ENCODE peak calls at places on chromosomes 16 and 17, in nine cellular contexts. One of them, this sample, is unnamed.

GRCh38 chr17:79427621-79428539 is 183.0 kb downstream of the RBFOX3 start:
- DNase-seq in tibial artery: no peak
- DNase-seq in breast epithelium: no peak
- DNase-seq in cardiac muscle cell: no peak
- DNase-seq in mucosa of descending colon: no peak
- DNase-seq in mesendoderm: no peak
- DNase-seq in stomach: no peak
- DNase-seq in adrenal gland: no peak
- DNase-seq in endothelial cell of umbilical vein: no peak
- DNase-seq in this sample: no peak

GRCh38 chr17:61412860-61413653 is 13.4 kb downstream of the TBX2 start:
- DNase-seq in stomach: no peak
- DNase-seq in breast epithelium: peak; percentile 18
- DNase-seq in mucosa of descending colon: no peak
- DNase-seq in mesendoderm: peak; percentile 57
- DNase-seq in cardiac muscle cell: no peak
- DNase-seq in adrenal gland: no peak
- DNase-seq in endothelial cell of umbilical vein: no peak
- DNase-seq in tibial artery: peak; percentile 20
- DNase-seq in this sample: peak; percentile 52

GRCh38 chr16:25155553-25156460 is 44.3 kb downstream of the LCMT1 start:
- DNase-seq in adrenal gland: peak; percentile 81
- DNase-seq in mesendoderm: no peak
- DNase-seq in breast epithelium: no peak
- DNase-seq in cardiac muscle cell: peak; percentile 46
- DNase-seq in stomach: no peak
- DNase-seq in mucosa of descending colon: no peak
- DNase-seq in endothelial cell of umbilical vein: peak; percentile 29
- DNase-seq in tibial artery: no peak
- DNase-seq in this sample: no peak

GRCh38 chr16:81558077-81558443 is 113.5 kb downstream of the CMIP start:
- DNase-seq in cardiac muscle cell: no peak
- DNase-seq in adrenal gland: no peak
- DNase-seq in stomach: no peak
- DNase-seq in mesendoderm: no peak
- DNase-seq in endothelial cell of umbilical vein: no peak
- DNase-seq in breast epithelium: no peak
- DNase-seq in mucosa of descending colon: no peak
- DNase-seq in tibial artery: no peak
- DNase-seq in this sample: no peak

GRCh38 chr17:75632863-75633483 is at the start of gene SMIM5:
- DNase-seq in breast epithelium: peak; percentile 77
- DNase-seq in cardiac muscle cell: peak; percentile 91
- DNase-seq in mucosa of descending colon: peak; percentile 87
- DNase-seq in adrenal gland: peak; percentile 91
- DNase-seq in stomach: peak; percentile 89
- DNase-seq in endothelial cell of umbilical vein: peak; percentile 71
- DNase-seq in tibial artery: peak; percentile 93
- DNase-seq in mesendoderm: peak; percentile 87
- DNase-seq in this sample: peak; percentile 93

GRCh38 chr16:53404959-53405358 is 29.3 kb upstream of the RBL2 start:
- DNase-seq in mucosa of descending colon: no peak
- DNase-seq in tibial artery: no peak
- DNase-seq in stomach: no peak
- DNase-seq in cardiac muscle cell: no peak
- DNase-seq in breast epithelium: no peak
- DNase-seq in endothelial cell of umbilical vein: no peak
- DNase-seq in adrenal gland: no peak
- DNase-seq in mesendoderm: no peak
- DNase-seq in this sample: peak; percentile 44

GRCh38 chr17:50953831-50954601 is 87.9 kb upstream of the TOB1 start:
- DNase-seq in tibial artery: no peak
- DNase-seq in breast epithelium: peak; percentile 86
- DNase-seq in cardiac muscle cell: peak; percentile 70
- DNase-seq in stomach: no peak
- DNase-seq in endothelial cell of umbilical vein: peak; percentile 65
- DNase-seq in mesendoderm: peak; percentile 69
- DNase-seq in adrenal gland: peak; percentile 85
- DNase-seq in mucosa of descending colon: peak; percentile 72
- DNase-seq in this sample: peak; percentile 36

GRCh38 chr17:45410144-45411091 is 22.3 kb downstream of the ARHGAP27 start:
- DNase-seq in endothelial cell of umbilical vein: no peak
- DNase-seq in stomach: no peak
- DNase-seq in cardiac muscle cell: no peak
- DNase-seq in breast epithelium: no peak
- DNase-seq in mucosa of descending colon: peak; percentile 80
- DNase-seq in mesendoderm: no peak
- DNase-seq in tibial artery: peak; percentile 53
- DNase-seq in adrenal gland: peak; percentile 49
- DNase-seq in this sample: no peak

GRCh38 chr17:28180449-28180848 is 138.0 kb downstream of the NLK start:
- DNase-seq in cardiac muscle cell: peak; percentile 49
- DNase-seq in endothelial cell of umbilical vein: no peak
- DNase-seq in adrenal gland: no peak
- DNase-seq in tibial artery: no peak
- DNase-seq in breast epithelium: no peak
- DNase-seq in mesendoderm: no peak
- DNase-seq in mucosa of descending colon: no peak
- DNase-seq in stomach: no peak
- DNase-seq in this sample: peak; percentile 58

GRCh38 chr16:87369796-87370719 is 13.5 kb downstream of the FBXO31 start:
- DNase-seq in stomach: no peak
- DNase-seq in mucosa of descending colon: peak; percentile 48
- DNase-seq in adrenal gland: no peak
- DNase-seq in mesendoderm: no peak
- DNase-seq in endothelial cell of umbilical vein: no peak
- DNase-seq in tibial artery: no peak
- DNase-seq in cardiac muscle cell: no peak
- DNase-seq in breast epithelium: no peak
- DNase-seq in this sample: no peak

GRCh38 chr16:47925811-47926460 is 229.9 kb downstream of the ABCC12 start:
- DNase-seq in cardiac muscle cell: no peak
- DNase-seq in mesendoderm: no peak
- DNase-seq in adrenal gland: no peak
- DNase-seq in tibial artery: no peak
- DNase-seq in mucosa of descending colon: no peak
- DNase-seq in endothelial cell of umbilical vein: no peak
- DNase-seq in stomach: no peak
- DNase-seq in breast epithelium: no peak
- DNase-seq in this sample: no peak

GRCh38 chr17:31489295-31490018 is 98.0 kb downstream of the RAB11FIP4 start:
- DNase-seq in mucosa of descending colon: peak; percentile 91
- DNase-seq in stomach: peak; percentile 92
- DNase-seq in adrenal gland: no peak
- DNase-seq in endothelial cell of umbilical vein: no peak
- DNase-seq in cardiac muscle cell: no peak
- DNase-seq in breast epithelium: no peak
- DNase-seq in mesendoderm: peak; percentile 93
- DNase-seq in tibial artery: no peak
- DNase-seq in this sample: no peak

GRCh38 chr17:31492206-31492605 is 100.7 kb downstream of the RAB11FIP4 start:
- DNase-seq in adrenal gland: no peak
- DNase-seq in mesendoderm: no peak
- DNase-seq in stomach: no peak
- DNase-seq in mucosa of descending colon: no peak
- DNase-seq in tibial artery: no peak
- DNase-seq in breast epithelium: no peak
- DNase-seq in cardiac muscle cell: no peak
- DNase-seq in endothelial cell of umbilical vein: no peak
- DNase-seq in this sample: no peak

GRCh38 chr17:31490019-31490383 is 98.5 kb downstream of the RAB11FIP4 start:
- DNase-seq in breast epithelium: no peak
- DNase-seq in cardiac muscle cell: no peak
- DNase-seq in endothelial cell of umbilical vein: no peak
- DNase-seq in adrenal gland: no peak
- DNase-seq in mesendoderm: no peak
- DNase-seq in stomach: no peak
- DNase-seq in mucosa of descending colon: no peak
- DNase-seq in tibial artery: no peak
- DNase-seq in this sample: no peak

GRCh38 chr17:31491794-31492171 is 100.3 kb downstream of the RAB11FIP4 start:
- DNase-seq in adrenal gland: no peak
- DNase-seq in stomach: no peak
- DNase-seq in breast epithelium: no peak
- DNase-seq in mucosa of descending colon: peak; percentile 70
- DNase-seq in tibial artery: no peak
- DNase-seq in endothelial cell of umbilical vein: no peak
- DNase-seq in cardiac muscle cell: no peak
- DNase-seq in mesendoderm: no peak
- DNase-seq in this sample: no peak

DNA sequence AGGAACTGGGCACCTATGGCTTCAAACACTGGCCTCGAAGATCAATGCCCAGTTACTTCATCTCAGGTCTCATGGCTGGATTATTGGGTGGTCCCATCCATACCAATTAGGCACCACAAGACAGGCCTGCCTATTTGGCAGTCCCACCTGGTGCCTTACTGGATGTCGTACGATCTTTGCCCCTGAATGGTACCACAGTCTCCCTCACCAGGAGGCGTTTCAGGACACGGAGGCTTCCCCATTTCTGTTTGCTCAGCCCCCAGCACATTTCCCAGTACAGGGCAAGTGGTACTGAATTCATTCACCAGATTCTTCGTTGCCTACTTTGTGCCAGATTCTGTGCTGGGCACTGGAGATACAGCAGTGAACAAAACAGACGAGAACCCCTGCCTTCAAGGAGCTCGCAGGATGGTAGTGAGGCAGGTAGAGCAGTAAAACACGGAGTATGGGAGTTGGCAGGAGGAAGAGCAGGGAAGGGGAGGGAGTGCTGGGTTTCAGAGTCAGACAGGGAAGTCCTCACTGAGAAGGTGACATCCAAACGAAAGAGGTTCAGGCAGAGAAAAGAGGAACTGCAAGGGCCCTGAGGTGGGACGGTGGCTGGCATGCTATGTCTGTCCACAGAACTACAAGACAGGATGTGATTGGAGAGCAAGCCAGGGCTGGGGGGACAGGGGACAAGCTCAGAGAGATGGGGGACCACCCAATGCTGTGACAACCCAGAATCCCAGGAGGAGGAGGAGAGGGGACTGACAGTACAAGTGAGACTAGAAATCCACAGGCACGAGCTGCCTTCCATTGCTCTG is 99.7 kb downstream of the RAB11FIP4 start:
- DNase-seq in tibial artery: no peak
- DNase-seq in mucosa of descending colon: peak; percentile 72
- DNase-seq in cardiac muscle cell: no peak
- DNase-seq in adrenal gland: no peak
- DNase-seq in stomach: no peak
- DNase-seq in breast epithelium: no peak
- DNase-seq in mesendoderm: no peak
- DNase-seq in endothelial cell of umbilical vein: no peak
- DNase-seq in this sample: no peak
- H3K4me1 ChIP-seq in tibial artery: peaks cover 17% of the 10 kb centered on the region
- H3K4me1 ChIP-seq in mucosa of descending colon: peaks cover 63% of the 10 kb centered on the region
- H3K4me1 ChIP-seq in cardiac muscle cell: peaks cover 14% of the 10 kb centered on the region
- H3K4me1 ChIP-seq in adrenal gland: peaks cover 12% of the 10 kb centered on the region
- H3K4me1 ChIP-seq in stomach: peaks cover 94% of the 10 kb centered on the region
- H3K4me1 ChIP-seq in breast epithelium: no peaks in the 10 kb centered on the region
- H3K4me1 ChIP-seq in mesendoderm: peaks cover 15% of the 10 kb centered on the region
- H3K4me1 ChIP-seq in endothelial cell of umbilical vein: no peaks in the 10 kb centered on the region
- H3K4me1 ChIP-seq in this sample: no peaks in the 10 kb centered on the region

DNA sequence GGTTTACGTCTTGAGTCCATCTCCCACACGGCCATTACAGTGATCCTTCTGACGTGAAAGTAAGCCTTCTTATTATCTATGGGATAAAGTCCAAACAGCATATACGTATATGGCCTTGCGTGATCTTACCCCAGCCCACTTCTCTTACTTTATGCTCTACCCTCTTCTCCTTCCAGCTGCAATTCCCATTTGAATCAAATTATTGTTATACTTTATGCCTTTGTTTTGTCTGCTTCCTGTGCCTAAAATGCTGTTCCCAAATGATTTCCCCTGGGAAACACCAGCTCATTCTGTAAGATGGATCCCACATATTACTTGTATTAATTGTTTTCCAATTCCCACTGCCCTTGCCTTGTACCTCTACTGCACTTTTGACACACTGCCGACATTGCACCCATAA is 11.2 kb downstream of the UQCRC2 start:
- DNase-seq in breast epithelium: no peak
- DNase-seq in adrenal gland: no peak
- DNase-seq in stomach: no peak
- DNase-seq in endothelial cell of umbilical vein: no peak
- DNase-seq in mucosa of descending colon: no peak
- DNase-seq in mesendoderm: no peak
- DNase-seq in cardiac muscle cell: no peak
- DNase-seq in tibial artery: no peak
- DNase-seq in this sample: no peak
- H3K36me3 ChIP-seq in breast epithelium: peaks cover 5% of the 10 kb centered on the region
- H3K36me3 ChIP-seq in adrenal gland: no peaks in the 10 kb centered on the region
- H3K36me3 ChIP-seq in stomach: peaks cover 100% of the 10 kb centered on the region
- H3K36me3 ChIP-seq in endothelial cell of umbilical vein: peaks cover 48% of the 10 kb centered on the region
- H3K36me3 ChIP-seq in mucosa of descending colon: peaks cover 18% of the 10 kb centered on the region
- H3K36me3 ChIP-seq in mesendoderm: peaks cover 14% of the 10 kb centered on the region
- H3K36me3 ChIP-seq in cardiac muscle cell: peaks cover 94% of the 10 kb centered on the region
- H3K36me3 ChIP-seq in tibial artery: peaks cover 100% of the 10 kb centered on the region
- H3K36me3 ChIP-seq in this sample: peaks cover 98% of the 10 kb centered on the region

GRCh38 chr16:4347765-4348509 is 3.2 kb downstream of the PAM16 start:
- DNase-seq in mesendoderm: no peak
- DNase-seq in adrenal gland: peak; percentile 85
- DNase-seq in mucosa of descending colon: no peak
- DNase-seq in tibial artery: no peak
- DNase-seq in breast epithelium: no peak
- DNase-seq in cardiac muscle cell: no peak
- DNase-seq in endothelial cell of umbilical vein: no peak
- DNase-seq in stomach: peak; percentile 51
- DNase-seq in this sample: no peak

GRCh38 chr16:4347010-4347409 is 4.1 kb downstream of the PAM16 start:
- DNase-seq in tibial artery: no peak
- DNase-seq in cardiac muscle cell: peak; percentile 80
- DNase-seq in endothelial cell of umbilical vein: no peak
- DNase-seq in adrenal gland: no peak
- DNase-seq in mesendoderm: no peak
- DNase-seq in stomach: no peak
- DNase-seq in breast epithelium: no peak
- DNase-seq in mucosa of descending colon: no peak
- DNase-seq in this sample: peak; percentile 30

GRCh38 chr16:4346205-4346781 is 4.8 kb downstream of the PAM16 start:
- DNase-seq in adrenal gland: no peak
- DNase-seq in mucosa of descending colon: no peak
- DNase-seq in tibial artery: no peak
- DNase-seq in cardiac muscle cell: no peak
- DNase-seq in mesendoderm: no peak
- DNase-seq in breast epithelium: no peak
- DNase-seq in endothelial cell of umbilical vein: no peak
- DNase-seq in stomach: no peak
- DNase-seq in this sample: no peak

GRCh38 chr16:4344659-4345438 is 6.3 kb downstream of the PAM16 start:
- DNase-seq in cardiac muscle cell: no peak
- DNase-seq in adrenal gland: peak; percentile 52
- DNase-seq in mucosa of descending colon: no peak
- DNase-seq in stomach: peak; percentile 59
- DNase-seq in breast epithelium: no peak
- DNase-seq in endothelial cell of umbilical vein: no peak
- DNase-seq in mesendoderm: no peak
- DNase-seq in tibial artery: no peak
- DNase-seq in this sample: no peak

GRCh38 chr16:4345439-4346204 is 5.5 kb downstream of the PAM16 start:
- DNase-seq in mucosa of descending colon: no peak
- DNase-seq in breast epithelium: no peak
- DNase-seq in adrenal gland: peak; percentile 74
- DNase-seq in endothelial cell of umbilical vein: no peak
- DNase-seq in tibial artery: no peak
- DNase-seq in stomach: no peak
- DNase-seq in cardiac muscle cell: no peak
- DNase-seq in mesendoderm: no peak
- DNase-seq in this sample: no peak
- H3K4me1 ChIP-seq in mucosa of descending colon: peaks cover 10% of the 10 kb centered on the region
- H3K4me1 ChIP-seq in breast epithelium: no peaks in the 10 kb centered on the region
- H3K4me1 ChIP-seq in adrenal gland: peaks cover 22% of the 10 kb centered on the region
- H3K4me1 ChIP-seq in endothelial cell of umbilical vein: no peaks in the 10 kb centered on the region
- H3K4me1 ChIP-seq in tibial artery: peaks cover 11% of the 10 kb centered on the region
- H3K4me1 ChIP-seq in stomach: peaks cover 69% of the 10 kb centered on the region
- H3K4me1 ChIP-seq in cardiac muscle cell: peaks cover 11% of the 10 kb centered on the region
- H3K4me1 ChIP-seq in mesendoderm: no peaks in the 10 kb centered on the region
- H3K4me1 ChIP-seq in this sample: peaks cover 38% of the 10 kb centered on the region

GRCh38 chr16:3027983-3028715 is 4.3 kb downstream of the THOC6 start:
- DNase-seq in mesendoderm: peak; percentile 93
- DNase-seq in mucosa of descending colon: peak; percentile 91
- DNase-seq in stomach: peak; percentile 94
- DNase-seq in adrenal gland: peak; percentile 92
- DNase-seq in cardiac muscle cell: peak; percentile 79
- DNase-seq in breast epithelium: peak; percentile 80
- DNase-seq in endothelial cell of umbilical vein: peak; percentile 70
- DNase-seq in tibial artery: peak; percentile 58
- DNase-seq in this sample: peak; percentile 67
- H3K36me3 ChIP-seq in mesendoderm: peaks cover 8% of the 10 kb centered on the region
- H3K36me3 ChIP-seq in mucosa of descending colon: no peaks in the 10 kb centered on the region
- H3K36me3 ChIP-seq in stomach: peaks cover 23% of the 10 kb centered on the region
- H3K36me3 ChIP-seq in adrenal gland: no peaks in the 10 kb centered on the region
- H3K36me3 ChIP-seq in cardiac muscle cell: peaks cover 13% of the 10 kb centered on the region
- H3K36me3 ChIP-seq in breast epithelium: no peaks in the 10 kb centered on the region
- H3K36me3 ChIP-seq in endothelial cell of umbilical vein: no peaks in the 10 kb centered on the region
- H3K36me3 ChIP-seq in tibial artery: peaks cover 21% of the 10 kb centered on the region
- H3K36me3 ChIP-seq in this sample: peaks cover 18% of the 10 kb centered on the region

This sample was measured in adipocyte.